ENCODE peak calls at places on chromosomes 7 and 10, in six cellular contexts. One of them, this sample, is unnamed.

GRCh38 chr7:55472928-55473725 is 99.2 kb downstream of the VOPP1 start:
- DNase-seq in A549: no peak
- DNase-seq in cardiac fibroblast: no peak
- DNase-seq in GM23248: no peak
- DNase-seq in ovary: no peak
- DNase-seq in germinal center: no peak
- DNase-seq in this sample: no peak

GRCh38 chr7:103446046-103446520 is at the start of gene SLC26A5:
- DNase-seq in GM23248: peak
- DNase-seq in germinal center: peak
- DNase-seq in cardiac fibroblast: no peak
- DNase-seq in A549: no peak
- DNase-seq in ovary: no peak
- DNase-seq in this sample: no peak

GRCh38 chr7:68730871-68731403 is 867.3 kb upstream of the AUTS2 start:
- DNase-seq in germinal center: no peak
- DNase-seq in cardiac fibroblast: no peak
- DNase-seq in A549: peak
- DNase-seq in ovary: no peak
- DNase-seq in GM23248: no peak
- DNase-seq in this sample: peak

GRCh38 chr7:41977165-41977651 is 259.8 kb downstream of the GLI3 start:
- DNase-seq in germinal center: no peak
- DNase-seq in ovary: no peak
- DNase-seq in A549: peak
- DNase-seq in GM23248: peak
- DNase-seq in cardiac fibroblast: peak
- DNase-seq in this sample: peak

GRCh38 chr7:135232720-135233119 is 918 bp upstream of the STRA8 start:
- DNase-seq in A549: peak
- DNase-seq in cardiac fibroblast: no peak
- DNase-seq in ovary: no peak
- DNase-seq in GM23248: peak
- DNase-seq in germinal center: peak
- DNase-seq in this sample: no peak

GRCh38 chr7:929311-929711 is 25.2 kb downstream of the ADAP1 start:
- DNase-seq in cardiac fibroblast: peak
- DNase-seq in A549: no peak
- DNase-seq in ovary: peak
- DNase-seq in GM23248: peak
- DNase-seq in germinal center: no peak
- DNase-seq in this sample: no peak

GRCh38 chr7:66257481-66257880 is 52.3 kb downstream of the TPST1 start:
- DNase-seq in ovary: no peak
- DNase-seq in A549: no peak
- DNase-seq in cardiac fibroblast: peak
- DNase-seq in germinal center: no peak
- DNase-seq in GM23248: no peak
- DNase-seq in this sample: no peak

GRCh38 chr7:106369349-106369748 is 84.6 kb upstream of the NAMPT start:
- DNase-seq in A549: no peak
- DNase-seq in GM23248: peak
- DNase-seq in ovary: no peak
- DNase-seq in germinal center: no peak
- DNase-seq in cardiac fibroblast: peak
- DNase-seq in this sample: peak

GRCh38 chr10:94197241-94197640 is 165.5 kb downstream of the NOC3L start:
- DNase-seq in A549: no peak
- DNase-seq in germinal center: no peak
- DNase-seq in GM23248: no peak
- DNase-seq in ovary: no peak
- DNase-seq in cardiac fibroblast: no peak
- DNase-seq in this sample: no peak

GRCh38 chr7:111887734-111888133 is 318.5 kb downstream of the DOCK4 start:
- DNase-seq in GM23248: no peak
- DNase-seq in ovary: no peak
- DNase-seq in germinal center: no peak
- DNase-seq in cardiac fibroblast: no peak
- DNase-seq in A549: no peak
- DNase-seq in this sample: no peak